ENCODE peak calls at places on chromosomes 12 and 14, in seven cellular contexts. One of them, this sample, is unnamed.

GRCh38 chr12:19125325-19125724 is 4.2 kb upstream of the PLEKHA5 start:
- DNase-seq in PC-9: no peak
- DNase-seq in heart left ventricle: no peak
- DNase-seq in breast epithelium: no peak
- DNase-seq in adrenal gland: no peak
- DNase-seq in A549: no peak
- DNase-seq in endodermal cell: no peak
- DNase-seq in this sample: no peak

GRCh38 chr12:8844665-8845064 is 22.2 kb downstream of the A2ML1 start:
- DNase-seq in PC-9: no peak
- DNase-seq in heart left ventricle: peak
- DNase-seq in breast epithelium: peak
- DNase-seq in adrenal gland: peak
- DNase-seq in A549: no peak
- DNase-seq in endodermal cell: no peak
- DNase-seq in this sample: no peak

GRCh38 chr14:63426838-63427237 is 108.1 kb upstream of the GPHB5 start:
- DNase-seq in PC-9: no peak
- DNase-seq in heart left ventricle: no peak
- DNase-seq in breast epithelium: no peak
- DNase-seq in adrenal gland: peak
- DNase-seq in A549: no peak
- DNase-seq in endodermal cell: no peak
- DNase-seq in this sample: no peak

GRCh38 chr12:107406932-107407331 is 278.7 kb upstream of the PWP1 start:
- DNase-seq in PC-9: no peak
- DNase-seq in heart left ventricle: no peak
- DNase-seq in breast epithelium: no peak
- DNase-seq in adrenal gland: no peak
- DNase-seq in A549: no peak
- DNase-seq in endodermal cell: no peak
- DNase-seq in this sample: no peak

GRCh38 chr12:94282675-94283074 is 134.3 kb downstream of the PLXNC1 start:
- DNase-seq in PC-9: no peak
- DNase-seq in heart left ventricle: no peak
- DNase-seq in breast epithelium: no peak
- DNase-seq in adrenal gland: no peak
- DNase-seq in A549: no peak
- DNase-seq in endodermal cell: peak
- DNase-seq in this sample: peak

GRCh38 chr12:20017772-20018171 is 350.6 kb upstream of the PDE3A start:
- DNase-seq in PC-9: no peak
- DNase-seq in heart left ventricle: no peak
- DNase-seq in breast epithelium: no peak
- DNase-seq in adrenal gland: no peak
- DNase-seq in A549: no peak
- DNase-seq in endodermal cell: no peak
- DNase-seq in this sample: no peak

GRCh38 chr12:57694459-57695019 is 607 bp downstream of the OS9 start:
- DNase-seq in PC-9: no peak
- DNase-seq in heart left ventricle: no peak
- DNase-seq in breast epithelium: no peak
- DNase-seq in adrenal gland: no peak
- DNase-seq in A549: no peak
- DNase-seq in endodermal cell: peak
- DNase-seq in this sample: no peak

GRCh38 chr14:68884031-68885030 is 91.5 kb upstream of the ZFP36L1 start:
- DNase-seq in PC-9: no peak
- DNase-seq in heart left ventricle: peak
- DNase-seq in breast epithelium: no peak
- DNase-seq in adrenal gland: peak
- DNase-seq in A549: peak
- DNase-seq in endodermal cell: no peak
- DNase-seq in this sample: no peak

GRCh38 chr14:97180304-97181200 is 383.4 kb downstream of the VRK1 start:
- DNase-seq in PC-9: no peak
- DNase-seq in heart left ventricle: no peak
- DNase-seq in breast epithelium: no peak
- DNase-seq in adrenal gland: peak
- DNase-seq in A549: peak
- DNase-seq in endodermal cell: peak
- DNase-seq in this sample: no peak

GRCh38 chr14:60686865-60687264 is 37.3 kb downstream of the SIX4 start:
- DNase-seq in PC-9: no peak
- DNase-seq in heart left ventricle: no peak
- DNase-seq in breast epithelium: no peak
- DNase-seq in adrenal gland: no peak
- DNase-seq in A549: no peak
- DNase-seq in endodermal cell: no peak
- DNase-seq in this sample: no peak

GRCh38 chr14:23567186-23568020 is at the start of gene AP1G2:
- DNase-seq in PC-9: peak
- DNase-seq in heart left ventricle: peak
- DNase-seq in breast epithelium: peak
- DNase-seq in adrenal gland: peak
- DNase-seq in A549: peak
- DNase-seq in endodermal cell: peak
- DNase-seq in this sample: peak

GRCh38 chr14:103472939-103473338 is 49.7 kb downstream of the CKB start:
- DNase-seq in PC-9: no peak
- DNase-seq in heart left ventricle: no peak
- DNase-seq in breast epithelium: no peak
- DNase-seq in adrenal gland: no peak
- DNase-seq in A549: no peak
- DNase-seq in endodermal cell: no peak
- DNase-seq in this sample: no peak

GRCh38 chr14:83172363-83172762 is 1638.7 kb upstream of the SEL1L start:
- DNase-seq in PC-9: no peak
- DNase-seq in heart left ventricle: no peak
- DNase-seq in breast epithelium: no peak
- DNase-seq in adrenal gland: no peak
- DNase-seq in A549: no peak
- DNase-seq in endodermal cell: no peak
- DNase-seq in this sample: no peak

GRCh38 chr12:47741340-47741703 is 16.0 kb upstream of the ENDOU start:
- DNase-seq in PC-9: peak
- DNase-seq in heart left ventricle: peak
- DNase-seq in breast epithelium: peak
- DNase-seq in adrenal gland: peak
- DNase-seq in A549: no peak
- DNase-seq in endodermal cell: no peak
- DNase-seq in this sample: peak

GRCh38 chr12:98743362-98743953 is 98.4 kb downstream of the APAF1 start:
- DNase-seq in PC-9: no peak
- DNase-seq in heart left ventricle: no peak
- DNase-seq in breast epithelium: no peak
- DNase-seq in adrenal gland: peak
- DNase-seq in A549: peak
- DNase-seq in endodermal cell: peak
- DNase-seq in this sample: no peak

GRCh38 chr14:71290960-71291466 is 383.8 kb downstream of the PCNX1 start:
- DNase-seq in PC-9: peak
- DNase-seq in heart left ventricle: no peak
- DNase-seq in breast epithelium: no peak
- DNase-seq in adrenal gland: peak
- DNase-seq in A549: peak
- DNase-seq in endodermal cell: no peak
- DNase-seq in this sample: no peak

GRCh38 chr12:8906781-8907180 is 7.5 kb upstream of the PHC1 start:
- DNase-seq in PC-9: no peak
- DNase-seq in heart left ventricle: no peak
- DNase-seq in breast epithelium: no peak
- DNase-seq in adrenal gland: no peak
- DNase-seq in A549: no peak
- DNase-seq in endodermal cell: peak
- DNase-seq in this sample: no peak

GRCh38 chr12:94020335-94020734 is 128.0 kb upstream of the PLXNC1 start:
- DNase-seq in PC-9: no peak
- DNase-seq in heart left ventricle: no peak
- DNase-seq in breast epithelium: no peak
- DNase-seq in adrenal gland: no peak
- DNase-seq in A549: no peak
- DNase-seq in endodermal cell: no peak
- DNase-seq in this sample: no peak

GRCh38 chr14:79825046-79825521 is 386.2 kb downstream of the DIO2 start:
- DNase-seq in PC-9: no peak
- DNase-seq in heart left ventricle: no peak
- DNase-seq in breast epithelium: no peak
- DNase-seq in adrenal gland: peak
- DNase-seq in A549: no peak
- DNase-seq in endodermal cell: no peak
- DNase-seq in this sample: no peak

GRCh38 chr12:19507823-19508222 is 68.5 kb downstream of the AEBP2 start:
- DNase-seq in PC-9: no peak
- DNase-seq in heart left ventricle: no peak
- DNase-seq in breast epithelium: no peak
- DNase-seq in adrenal gland: no peak
- DNase-seq in A549: no peak
- DNase-seq in endodermal cell: no peak
- DNase-seq in this sample: no peak

GRCh38 chr14:74620497-74620921 is 8.5 kb upstream of the LTBP2 start:
- DNase-seq in PC-9: peak
- DNase-seq in heart left ventricle: peak
- DNase-seq in breast epithelium: no peak
- DNase-seq in adrenal gland: no peak
- DNase-seq in A549: peak
- DNase-seq in endodermal cell: peak
- DNase-seq in this sample: no peak

GRCh38 chr14:89429206-89430091 is 12.4 kb upstream of the FOXN3 start:
- DNase-seq in PC-9: no peak
- DNase-seq in heart left ventricle: no peak
- DNase-seq in breast epithelium: no peak
- DNase-seq in adrenal gland: no peak
- DNase-seq in A549: no peak
- DNase-seq in endodermal cell: no peak
- DNase-seq in this sample: no peak

GRCh38 chr14:99321955-99322730 is 50.1 kb upstream of the BCL11B start:
- DNase-seq in PC-9: no peak
- DNase-seq in heart left ventricle: no peak
- DNase-seq in breast epithelium: peak
- DNase-seq in adrenal gland: no peak
- DNase-seq in A549: no peak
- DNase-seq in endodermal cell: peak
- DNase-seq in this sample: peak

GRCh38 chr14:62956413-62956812 is 88.8 kb downstream of the KCNH5 start:
- DNase-seq in PC-9: no peak
- DNase-seq in heart left ventricle: no peak
- DNase-seq in breast epithelium: no peak
- DNase-seq in adrenal gland: no peak
- DNase-seq in A549: no peak
- DNase-seq in endodermal cell: no peak
- DNase-seq in this sample: no peak

GRCh38 chr12:22069851-22070250 is 23.8 kb downstream of the CMAS start:
- DNase-seq in PC-9: no peak
- DNase-seq in heart left ventricle: no peak
- DNase-seq in breast epithelium: no peak
- DNase-seq in adrenal gland: no peak
- DNase-seq in A549: no peak
- DNase-seq in endodermal cell: no peak
- DNase-seq in this sample: no peak

GRCh38 chr12:9134981-9135628 is 19.4 kb upstream of the A2M start:
- DNase-seq in PC-9: peak
- DNase-seq in heart left ventricle: no peak
- DNase-seq in breast epithelium: no peak
- DNase-seq in adrenal gland: no peak
- DNase-seq in A549: peak
- DNase-seq in endodermal cell: peak
- DNase-seq in this sample: peak

GRCh38 chr12:77122661-77123060 is 57.3 kb upstream of the E2F7 start:
- DNase-seq in PC-9: no peak
- DNase-seq in heart left ventricle: no peak
- DNase-seq in breast epithelium: no peak
- DNase-seq in adrenal gland: no peak
- DNase-seq in A549: no peak
- DNase-seq in endodermal cell: no peak
- DNase-seq in this sample: no peak

GRCh38 chr12:91274886-91275285 is 92.3 kb upstream of the DCN start:
- DNase-seq in PC-9: no peak
- DNase-seq in heart left ventricle: no peak
- DNase-seq in breast epithelium: no peak
- DNase-seq in adrenal gland: peak
- DNase-seq in A549: no peak
- DNase-seq in endodermal cell: no peak
- DNase-seq in this sample: no peak

GRCh38 chr12:6068226-6068625 is 56.2 kb downstream of the VWF start:
- DNase-seq in PC-9: no peak
- DNase-seq in heart left ventricle: no peak
- DNase-seq in breast epithelium: no peak
- DNase-seq in adrenal gland: no peak
- DNase-seq in A549: no peak
- DNase-seq in endodermal cell: no peak
- DNase-seq in this sample: no peak
- H3K27ac ChIP-seq in PC-9: no peak
- H3K27ac ChIP-seq in heart left ventricle: no peak
- H3K27ac ChIP-seq in breast epithelium: no peak
- H3K27ac ChIP-seq in adrenal gland: no peak
- H3K27ac ChIP-seq in A549: no peak
- H3K27ac ChIP-seq in endodermal cell: no peak
- H3K27ac ChIP-seq in this sample: no peak

GRCh38 chr12:131827961-131828534 is at the start of gene MMP17:
- DNase-seq in PC-9: peak
- DNase-seq in heart left ventricle: peak
- DNase-seq in breast epithelium: no peak
- DNase-seq in adrenal gland: no peak
- DNase-seq in A549: peak
- DNase-seq in endodermal cell: peak
- DNase-seq in this sample: peak
- TF ChIP-seq CTCF in PC-9: no peak
- TF ChIP-seq CTCF in heart left ventricle: no peak
- TF ChIP-seq CTCF in breast epithelium: no peak
- TF ChIP-seq CTCF in adrenal gland: no peak
- TF ChIP-seq CTCF in A549: peak
- TF ChIP-seq CTCF in endodermal cell: peak
- TF ChIP-seq CTCF in this sample: no peak

DNA sequence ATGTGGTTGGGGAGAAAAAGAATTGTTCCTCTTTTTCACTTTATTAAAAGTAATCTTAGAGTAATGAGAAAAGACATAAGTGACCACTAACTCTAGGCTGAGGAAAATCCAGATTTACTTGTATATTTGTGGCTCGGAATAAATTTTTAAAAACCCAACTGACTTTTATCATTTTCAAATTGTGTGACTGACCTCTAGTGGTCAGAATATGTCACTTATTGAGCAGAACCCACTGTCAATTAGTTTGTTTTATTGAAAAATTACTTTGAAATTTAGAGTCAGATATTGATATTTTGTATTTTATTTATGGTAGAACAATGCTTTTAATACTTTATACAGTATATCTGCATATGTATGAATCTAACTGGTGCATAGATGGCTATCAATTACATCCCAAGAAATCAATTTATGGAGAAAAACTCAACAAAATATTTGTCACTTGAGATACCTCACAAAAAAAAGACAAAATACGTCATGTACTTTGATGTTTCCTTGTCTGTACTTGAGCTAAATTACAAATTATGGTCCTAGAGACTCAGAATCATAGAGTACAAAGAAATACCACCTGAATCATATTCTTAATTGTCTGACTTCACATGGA is 229.4 kb downstream of the CNTN1 start:
- DNase-seq in PC-9: no peak
- DNase-seq in heart left ventricle: no peak
- DNase-seq in breast epithelium: no peak
- DNase-seq in adrenal gland: no peak
- DNase-seq in A549: no peak
- DNase-seq in endodermal cell: no peak
- DNase-seq in this sample: no peak
- H3K4me3 ChIP-seq in PC-9: no peak
- H3K4me3 ChIP-seq in heart left ventricle: no peak
- H3K4me3 ChIP-seq in breast epithelium: no peak
- H3K4me3 ChIP-seq in adrenal gland: no peak
- H3K4me3 ChIP-seq in A549: no peak
- H3K4me3 ChIP-seq in endodermal cell: no peak
- H3K4me3 ChIP-seq in this sample: no peak

GRCh38 chr14:32078794-32079663 is 1.9 kb downstream of the ARHGAP5 start:
- DNase-seq in PC-9: no peak
- DNase-seq in heart left ventricle: no peak
- DNase-seq in breast epithelium: no peak
- DNase-seq in adrenal gland: no peak
- DNase-seq in A549: no peak
- DNase-seq in endodermal cell: no peak
- DNase-seq in this sample: no peak
- H3K27ac ChIP-seq in PC-9: peak
- H3K27ac ChIP-seq in heart left ventricle: peak
- H3K27ac ChIP-seq in breast epithelium: peak
- H3K27ac ChIP-seq in adrenal gland: no peak
- H3K27ac ChIP-seq in A549: peak
- H3K27ac ChIP-seq in endodermal cell: no peak
- H3K27ac ChIP-seq in this sample: peak

This sample was measured in upper lobe of right lung.